ENCODE peak calls at places on chromosomes 4 and X, in four cellular contexts. One of them, this sample, is unnamed.

GRCh38 chr4:69782651-69783310 is 22.4 kb upstream of the SULT1B1 start:
- DNase-seq in mesendoderm: no peak
- DNase-seq in hypothalamus: no peak
- DNase-seq in T1000: no peak
- DNase-seq in this sample: no peak

GRCh38 chr4:123121241-123121907 is 199.0 kb upstream of the NUDT6 start:
- DNase-seq in hypothalamus: no peak
- DNase-seq in mesendoderm: no peak
- DNase-seq in T1000: no peak
- DNase-seq in this sample: peak

GRCh38 chrX:23854945-23855344 is 52.8 kb downstream of the APOO start:
- DNase-seq in mesendoderm: no peak
- DNase-seq in T1000: no peak
- DNase-seq in hypothalamus: no peak
- DNase-seq in this sample: no peak

GRCh38 chr4:122195718-122196117 is 43.6 kb downstream of the BLTP1 start:
- DNase-seq in hypothalamus: no peak
- DNase-seq in T1000: no peak
- DNase-seq in mesendoderm: no peak
- DNase-seq in this sample: no peak

GRCh38 chrX:129980540-129981206 is 1.8 kb upstream of the BCORL1 start:
- DNase-seq in T1000: no peak
- DNase-seq in hypothalamus: peak
- DNase-seq in mesendoderm: peak
- DNase-seq in this sample: no peak

GRCh38 chr4:38867478-38868054 is at the start of gene FAM114A1:
- DNase-seq in mesendoderm: peak
- DNase-seq in hypothalamus: peak
- DNase-seq in T1000: peak
- DNase-seq in this sample: peak

GRCh38 chr4:54543088-54543795 is 114.5 kb upstream of the KIT start:
- DNase-seq in mesendoderm: no peak
- DNase-seq in T1000: no peak
- DNase-seq in hypothalamus: no peak
- DNase-seq in this sample: peak

GRCh38 chrX:9062621-9063020 is 28.7 kb upstream of the FAM9B start:
- DNase-seq in T1000: no peak
- DNase-seq in hypothalamus: no peak
- DNase-seq in mesendoderm: peak
- DNase-seq in this sample: no peak

GRCh38 chr4:151558496-151559113 is 149.6 kb downstream of the FHIP1A start:
- DNase-seq in T1000: no peak
- DNase-seq in mesendoderm: no peak
- DNase-seq in hypothalamus: no peak
- DNase-seq in this sample: no peak

GRCh38 chrX:54248309-54248708 is 65.3 kb upstream of the FAM120C start:
- DNase-seq in hypothalamus: no peak
- DNase-seq in mesendoderm: peak
- DNase-seq in T1000: no peak
- DNase-seq in this sample: peak

This sample was measured in astrocyte of the spinal cord.